ENCODE peak calls at places on chromosomes 11 and 22, in ten cellular contexts. One of them, this sample, is unnamed.
A peak's percentile ranks its signal among the peaks of the same experiment; 100 is the strongest.

GRCh38 chr22:29254283-29254653 is 13.5 kb downstream of the RHBDD3 start:
- DNase-seq in suprapubic skin: no peak
- DNase-seq in sigmoid colon: no peak
- DNase-seq in esophagus muscularis mucosa: no peak
- DNase-seq in H1: no peak
- DNase-seq in GM12891: no peak
- DNase-seq in HCT116: no peak
- DNase-seq in HepG2: no peak
- DNase-seq in GM23338: no peak
- DNase-seq in transverse colon: no peak
- DNase-seq in this sample: no peak

GRCh38 chr11:126129681-126130671 is 67.3 kb upstream of the CDON start:
- DNase-seq in suprapubic skin: no peak
- DNase-seq in sigmoid colon: peak; percentile 64
- DNase-seq in esophagus muscularis mucosa: no peak
- DNase-seq in H1: no peak
- DNase-seq in GM12891: no peak
- DNase-seq in HCT116: no peak
- DNase-seq in HepG2: no peak
- DNase-seq in GM23338: no peak
- DNase-seq in transverse colon: no peak
- DNase-seq in this sample: no peak

GRCh38 chr22:46732041-46732379 is 6.0 kb downstream of the CERK start:
- DNase-seq in suprapubic skin: no peak
- DNase-seq in sigmoid colon: no peak
- DNase-seq in esophagus muscularis mucosa: no peak
- DNase-seq in H1: no peak
- DNase-seq in GM12891: no peak
- DNase-seq in HCT116: no peak
- DNase-seq in HepG2: no peak
- DNase-seq in GM23338: no peak
- DNase-seq in transverse colon: no peak
- DNase-seq in this sample: no peak

GRCh38 chr11:133656100-133656635 is 123.9 kb upstream of the OPCML start:
- DNase-seq in suprapubic skin: no peak
- DNase-seq in sigmoid colon: no peak
- DNase-seq in esophagus muscularis mucosa: no peak
- DNase-seq in H1: peak; percentile 19
- DNase-seq in GM12891: no peak
- DNase-seq in HCT116: no peak
- DNase-seq in HepG2: no peak
- DNase-seq in GM23338: no peak
- DNase-seq in transverse colon: no peak
- DNase-seq in this sample: no peak

GRCh38 chr11:95239871-95240648 is 9.1 kb upstream of the SESN3 start:
- DNase-seq in suprapubic skin: no peak
- DNase-seq in sigmoid colon: no peak
- DNase-seq in esophagus muscularis mucosa: no peak
- DNase-seq in H1: no peak
- DNase-seq in GM12891: no peak
- DNase-seq in HCT116: no peak
- DNase-seq in HepG2: no peak
- DNase-seq in GM23338: no peak
- DNase-seq in transverse colon: no peak
- DNase-seq in this sample: no peak

GRCh38 chr11:69823641-69824285 is 4.5 kb upstream of the FGF3 start:
- DNase-seq in suprapubic skin: no peak
- DNase-seq in sigmoid colon: no peak
- DNase-seq in esophagus muscularis mucosa: no peak
- DNase-seq in H1: no peak
- DNase-seq in GM12891: no peak
- DNase-seq in HCT116: no peak
- DNase-seq in HepG2: no peak
- DNase-seq in GM23338: no peak
- DNase-seq in transverse colon: no peak
- DNase-seq in this sample: no peak

GRCh38 chr11:43578346-43579170 is 102.0 kb upstream of the HSD17B12 start:
- DNase-seq in suprapubic skin: no peak
- DNase-seq in sigmoid colon: no peak
- DNase-seq in esophagus muscularis mucosa: no peak
- DNase-seq in H1: peak; percentile 57
- DNase-seq in GM12891: no peak
- DNase-seq in HCT116: no peak
- DNase-seq in HepG2: no peak
- DNase-seq in GM23338: peak; percentile 54
- DNase-seq in transverse colon: no peak
- DNase-seq in this sample: no peak

GRCh38 chr11:23727821-23728220 is 769.0 kb upstream of the LUZP2 start:
- DNase-seq in suprapubic skin: no peak
- DNase-seq in sigmoid colon: no peak
- DNase-seq in esophagus muscularis mucosa: no peak
- DNase-seq in H1: no peak
- DNase-seq in GM12891: no peak
- DNase-seq in HCT116: no peak
- DNase-seq in HepG2: no peak
- DNase-seq in GM23338: no peak
- DNase-seq in transverse colon: no peak
- DNase-seq in this sample: no peak

GRCh38 chr11:47857485-47858168 is 9.5 kb upstream of the NUP160 start:
- DNase-seq in suprapubic skin: no peak
- DNase-seq in sigmoid colon: no peak
- DNase-seq in esophagus muscularis mucosa: no peak
- DNase-seq in H1: no peak
- DNase-seq in GM12891: no peak
- DNase-seq in HCT116: no peak
- DNase-seq in HepG2: no peak
- DNase-seq in GM23338: no peak
- DNase-seq in transverse colon: no peak
- DNase-seq in this sample: no peak

GRCh38 chr22:30596886-30597285 is 5.2 kb upstream of the PES1 start:
- DNase-seq in suprapubic skin: no peak
- DNase-seq in sigmoid colon: no peak
- DNase-seq in esophagus muscularis mucosa: no peak
- DNase-seq in H1: peak; percentile 55
- DNase-seq in GM12891: no peak
- DNase-seq in HCT116: no peak
- DNase-seq in HepG2: no peak
- DNase-seq in GM23338: peak; percentile 58
- DNase-seq in transverse colon: no peak
- DNase-seq in this sample: no peak

GRCh38 chr11:78860720-78861422 is 286.2 kb upstream of the NARS2 start:
- DNase-seq in suprapubic skin: no peak
- DNase-seq in sigmoid colon: no peak
- DNase-seq in esophagus muscularis mucosa: no peak
- DNase-seq in H1: peak; percentile 68
- DNase-seq in GM12891: no peak
- DNase-seq in HCT116: no peak
- DNase-seq in HepG2: no peak
- DNase-seq in GM23338: peak; percentile 66
- DNase-seq in transverse colon: no peak
- DNase-seq in this sample: no peak

GRCh38 chr11:61488651-61489291 is 19.8 kb upstream of the LRRC10B start:
- DNase-seq in suprapubic skin: no peak
- DNase-seq in sigmoid colon: no peak
- DNase-seq in esophagus muscularis mucosa: no peak
- DNase-seq in H1: peak; percentile 66
- DNase-seq in GM12891: no peak
- DNase-seq in HCT116: no peak
- DNase-seq in HepG2: peak; percentile 89
- DNase-seq in GM23338: peak; percentile 68
- DNase-seq in transverse colon: peak; percentile 77
- DNase-seq in this sample: no peak

GRCh38 chr11:128522943-128523518 is 64.3 kb downstream of the ETS1 start:
- DNase-seq in suprapubic skin: no peak
- DNase-seq in sigmoid colon: no peak
- DNase-seq in esophagus muscularis mucosa: no peak
- DNase-seq in H1: no peak
- DNase-seq in GM12891: no peak
- DNase-seq in HCT116: no peak
- DNase-seq in HepG2: no peak
- DNase-seq in GM23338: no peak
- DNase-seq in transverse colon: no peak
- DNase-seq in this sample: no peak

DNA sequence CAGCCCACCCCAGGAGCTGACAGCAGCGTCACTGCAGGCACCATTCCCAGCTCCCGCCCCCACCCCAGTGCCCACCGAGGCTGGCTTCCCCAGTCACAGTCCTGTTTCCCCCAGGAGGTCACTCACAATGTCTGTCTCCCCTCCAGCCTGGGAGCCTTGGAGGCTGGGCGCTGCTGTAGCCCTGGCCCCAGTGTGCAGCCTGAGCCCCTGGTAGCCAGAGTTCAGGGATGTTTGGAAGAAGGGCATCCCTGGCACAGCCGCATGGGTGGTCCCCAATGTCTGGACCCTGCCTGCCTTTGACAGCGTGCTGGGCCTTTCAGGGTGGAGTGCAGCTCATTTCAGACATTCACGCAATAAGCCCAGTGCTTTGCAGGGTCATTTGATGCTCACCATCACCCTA is 4.3 kb downstream of the CAPN5 start:
- DNase-seq in suprapubic skin: peak; percentile 67
- DNase-seq in sigmoid colon: peak; percentile 50
- DNase-seq in esophagus muscularis mucosa: no peak
- DNase-seq in H1: no peak
- DNase-seq in GM12891: no peak
- DNase-seq in HCT116: no peak
- DNase-seq in HepG2: no peak
- DNase-seq in GM23338: no peak
- DNase-seq in transverse colon: peak; percentile 7
- DNase-seq in this sample: no peak
- TF ChIP-seq POLR2AphosphoS5 in suprapubic skin: no peak
- TF ChIP-seq POLR2AphosphoS5 in sigmoid colon: no peak
- TF ChIP-seq POLR2AphosphoS5 in esophagus muscularis mucosa: no peak
- TF ChIP-seq POLR2AphosphoS5 in H1: no peak
- TF ChIP-seq POLR2AphosphoS5 in GM12891: no peak
- TF ChIP-seq POLR2AphosphoS5 in HCT116: no peak
- TF ChIP-seq POLR2AphosphoS5 in HepG2: no peak
- TF ChIP-seq POLR2AphosphoS5 in GM23338: no peak
- TF ChIP-seq POLR2AphosphoS5 in transverse colon: no peak
- TF ChIP-seq POLR2AphosphoS5 in this sample: no peak

GRCh38 chr11:2576116-2576515 is 123.7 kb downstream of the KCNQ1OT1 start:
- DNase-seq in suprapubic skin: peak; percentile 78
- DNase-seq in sigmoid colon: no peak
- DNase-seq in esophagus muscularis mucosa: no peak
- DNase-seq in H1: no peak
- DNase-seq in GM12891: no peak
- DNase-seq in HCT116: no peak
- DNase-seq in HepG2: no peak
- DNase-seq in GM23338: no peak
- DNase-seq in transverse colon: peak; percentile 7
- DNase-seq in this sample: no peak

GRCh38 chr11:2577071-2578005 is 122.5 kb downstream of the KCNQ1OT1 start:
- DNase-seq in suprapubic skin: peak; percentile 68
- DNase-seq in sigmoid colon: peak; percentile 50
- DNase-seq in esophagus muscularis mucosa: no peak
- DNase-seq in H1: no peak
- DNase-seq in GM12891: no peak
- DNase-seq in HCT116: no peak
- DNase-seq in HepG2: no peak
- DNase-seq in GM23338: no peak
- DNase-seq in transverse colon: peak; percentile 60
- DNase-seq in this sample: no peak

GRCh38 chr11:2574553-2575535 is 125.0 kb downstream of the KCNQ1OT1 start:
- DNase-seq in suprapubic skin: peak; percentile 67
- DNase-seq in sigmoid colon: peak; percentile 52
- DNase-seq in esophagus muscularis mucosa: no peak
- DNase-seq in H1: no peak
- DNase-seq in GM12891: no peak
- DNase-seq in HCT116: no peak
- DNase-seq in HepG2: no peak
- DNase-seq in GM23338: no peak
- DNase-seq in transverse colon: peak; percentile 34
- DNase-seq in this sample: no peak

GRCh38 chr11:2575611-2576051 is 124.2 kb downstream of the KCNQ1OT1 start:
- DNase-seq in suprapubic skin: peak; percentile 66
- DNase-seq in sigmoid colon: no peak
- DNase-seq in esophagus muscularis mucosa: no peak
- DNase-seq in H1: no peak
- DNase-seq in GM12891: no peak
- DNase-seq in HCT116: no peak
- DNase-seq in HepG2: no peak
- DNase-seq in GM23338: no peak
- DNase-seq in transverse colon: peak; percentile 39
- DNase-seq in this sample: no peak

GRCh38 chr11:2576536-2576935 is 123.3 kb downstream of the KCNQ1OT1 start:
- DNase-seq in suprapubic skin: no peak
- DNase-seq in sigmoid colon: peak; percentile 53
- DNase-seq in esophagus muscularis mucosa: no peak
- DNase-seq in H1: peak; percentile 45
- DNase-seq in GM12891: no peak
- DNase-seq in HCT116: no peak
- DNase-seq in HepG2: no peak
- DNase-seq in GM23338: no peak
- DNase-seq in transverse colon: peak; percentile 5
- DNase-seq in this sample: no peak
- TF ChIP-seq POLR2AphosphoS5 in suprapubic skin: no peak
- TF ChIP-seq POLR2AphosphoS5 in sigmoid colon: no peak
- TF ChIP-seq POLR2AphosphoS5 in esophagus muscularis mucosa: no peak
- TF ChIP-seq POLR2AphosphoS5 in H1: no peak
- TF ChIP-seq POLR2AphosphoS5 in GM12891: no peak
- TF ChIP-seq POLR2AphosphoS5 in HCT116: no peak
- TF ChIP-seq POLR2AphosphoS5 in HepG2: no peak
- TF ChIP-seq POLR2AphosphoS5 in GM23338: no peak
- TF ChIP-seq POLR2AphosphoS5 in transverse colon: no peak
- TF ChIP-seq POLR2AphosphoS5 in this sample: no peak

DNA sequence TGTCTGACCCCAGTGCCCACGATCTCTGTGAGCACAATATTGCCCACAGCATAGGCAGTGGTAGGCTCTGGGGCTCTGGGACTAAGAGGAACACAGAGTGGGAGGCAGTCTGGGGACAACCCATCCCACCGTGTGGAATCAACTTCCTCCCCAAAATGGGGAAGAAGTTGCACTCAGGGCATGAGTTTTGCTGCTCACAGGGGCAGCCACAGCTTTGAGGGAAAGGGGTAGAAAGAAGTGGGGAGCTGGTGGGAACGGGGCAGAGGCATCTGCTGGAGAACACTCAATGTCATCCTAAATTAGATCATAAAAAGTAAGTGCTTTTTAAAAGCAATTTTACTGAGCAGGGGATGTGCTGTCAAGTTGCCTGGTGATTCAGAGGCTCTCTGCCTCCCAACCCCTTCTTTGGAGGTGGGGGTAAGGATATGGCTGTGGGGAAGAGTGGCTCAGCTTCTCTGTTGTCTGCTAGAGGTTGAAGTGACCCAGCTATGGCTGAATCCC is 233.8 kb upstream of the NCAM1 start:
- DNase-seq in suprapubic skin: no peak
- DNase-seq in sigmoid colon: no peak
- DNase-seq in esophagus muscularis mucosa: no peak
- DNase-seq in H1: no peak
- DNase-seq in GM12891: no peak
- DNase-seq in HCT116: no peak
- DNase-seq in HepG2: no peak
- DNase-seq in GM23338: no peak
- DNase-seq in transverse colon: no peak
- DNase-seq in this sample: no peak
- TF ChIP-seq POLR2AphosphoS5 in suprapubic skin: no peak
- TF ChIP-seq POLR2AphosphoS5 in sigmoid colon: no peak
- TF ChIP-seq POLR2AphosphoS5 in esophagus muscularis mucosa: no peak
- TF ChIP-seq POLR2AphosphoS5 in H1: no peak
- TF ChIP-seq POLR2AphosphoS5 in GM12891: no peak
- TF ChIP-seq POLR2AphosphoS5 in HCT116: no peak
- TF ChIP-seq POLR2AphosphoS5 in HepG2: no peak
- TF ChIP-seq POLR2AphosphoS5 in GM23338: no peak
- TF ChIP-seq POLR2AphosphoS5 in transverse colon: no peak
- TF ChIP-seq POLR2AphosphoS5 in this sample: no peak

GRCh38 chr22:45418056-45418769 is 4.7 kb downstream of the RIBC2 start:
- DNase-seq in suprapubic skin: peak; percentile 78
- DNase-seq in sigmoid colon: no peak
- DNase-seq in esophagus muscularis mucosa: no peak
- DNase-seq in H1: peak; percentile 39
- DNase-seq in GM12891: no peak
- DNase-seq in HCT116: no peak
- DNase-seq in HepG2: no peak
- DNase-seq in GM23338: no peak
- DNase-seq in transverse colon: no peak
- DNase-seq in this sample: no peak
- TF ChIP-seq POLR2AphosphoS5 in suprapubic skin: no peak
- TF ChIP-seq POLR2AphosphoS5 in sigmoid colon: no peak
- TF ChIP-seq POLR2AphosphoS5 in esophagus muscularis mucosa: no peak
- TF ChIP-seq POLR2AphosphoS5 in H1: no peak
- TF ChIP-seq POLR2AphosphoS5 in GM12891: no peak
- TF ChIP-seq POLR2AphosphoS5 in HCT116: no peak
- TF ChIP-seq POLR2AphosphoS5 in HepG2: no peak
- TF ChIP-seq POLR2AphosphoS5 in GM23338: no peak
- TF ChIP-seq POLR2AphosphoS5 in transverse colon: no peak
- TF ChIP-seq POLR2AphosphoS5 in this sample: no peak